ENCODE peak calls at places on chromosome 19, in six cellular contexts. F, O, J, Q, D and G are unnamed samples.
A peak's percentile ranks its signal among the peaks of the same experiment; 100 is the strongest.

GRCh38 chr19:31289976-31290375 is 59.3 kb downstream of the TSHZ3 start:
- DNase-seq in F (no peak), O (no peak), J (no peak), Q (peak; percentile 10), D (no peak), G (no peak)

GRCh38 chr19:2719910-2720776 is 1.0 kb downstream of the DIRAS1 start:
- DNase-seq in F (peak; percentile 40), O (no peak), J (no peak), Q (no peak), D (peak; percentile 62), G (peak; percentile 72)

GRCh38 chr19:2253106-2254051 is 2.8 kb downstream of the JSRP1 start:
- DNase-seq in F (no peak), O (no peak), J (no peak), Q (no peak), D (peak; percentile 83), G (peak; percentile 14)

GRCh38 chr19:30888937-30889336 is 460.3 kb downstream of the TSHZ3 start:
- DNase-seq in F (no peak), O (no peak), J (no peak), Q (no peak), D (no peak), G (no peak)

GRCh38 chr19:1804858-1805257 is 7.2 kb downstream of the ATP8B3 start:
- DNase-seq in F (no peak), O (no peak), J (no peak), Q (no peak), D (no peak), G (no peak)

GRCh38 chr19:3146677-3147100 is 10.9 kb downstream of the GNA15 start:
- DNase-seq in F (no peak), O (no peak), J (peak; percentile 30), Q (no peak), D (peak; percentile 27), G (peak; percentile 65)

GRCh38 chr19:10001899-10002298 is 8.4 kb downstream of the COL5A3 start:
- DNase-seq in F (no peak), O (no peak), J (peak; percentile 76), Q (no peak), D (peak; percentile 17), G (peak; percentile 73)

GRCh38 chr19:3513198-3514140 is 7.4 kb downstream of the FZR1 start:
- DNase-seq in F (peak; percentile 25), O (no peak), J (no peak), Q (no peak), D (no peak), G (no peak)

GRCh38 chr19:782195-783043 is 14.8 kb upstream of the PTBP1 start:
- DNase-seq in F (peak; percentile 33), O (no peak), J (no peak), Q (no peak), D (peak; percentile 83), G (peak; percentile 27)

GRCh38 chr19:46404039-46404883 is 9.1 kb downstream of the CCDC8 start:
- DNase-seq in F (peak; percentile 31), O (peak; percentile 47), J (peak; percentile 63), Q (no peak), D (peak; percentile 40), G (peak; percentile 83)

GRCh38 chr19:38469151-38469550 is 35.7 kb downstream of the RYR1 start:
- DNase-seq in F (no peak), O (no peak), J (no peak), Q (no peak), D (no peak), G (no peak)

GRCh38 chr19:883661-884211 is 9.3 kb downstream of the MED16 start:
- DNase-seq in F (no peak), O (no peak), J (no peak), Q (peak; percentile 77), D (no peak), G (no peak)

GRCh38 chr19:2059422-2060201 is 8.6 kb upstream of the MKNK2 start:
- DNase-seq in F (peak; percentile 61), O (no peak), J (peak; percentile 91), Q (peak; percentile 89), D (peak; percentile 70), G (peak; percentile 85)

GRCh38 chr19:17092696-17093095 is 17.1 kb downstream of the MYO9B start:
- DNase-seq in F (no peak), O (no peak), J (no peak), Q (no peak), D (no peak), G (no peak)

GRCh38 chr19:17091758-17092333 is 16.3 kb downstream of the MYO9B start:
- DNase-seq in F (no peak), O (no peak), J (peak; percentile 54), Q (peak; percentile 84), D (no peak), G (peak; percentile 83)

GRCh38 chr19:17098326-17098725 is 22.7 kb downstream of the MYO9B start:
- DNase-seq in F (peak; percentile 34), O (no peak), J (no peak), Q (no peak), D (no peak), G (no peak)

GRCh38 chr19:17097593-17098126 is 22.1 kb downstream of the MYO9B start:
- DNase-seq in F (peak; percentile 41), O (no peak), J (no peak), Q (no peak), D (no peak), G (no peak)

DNA sequence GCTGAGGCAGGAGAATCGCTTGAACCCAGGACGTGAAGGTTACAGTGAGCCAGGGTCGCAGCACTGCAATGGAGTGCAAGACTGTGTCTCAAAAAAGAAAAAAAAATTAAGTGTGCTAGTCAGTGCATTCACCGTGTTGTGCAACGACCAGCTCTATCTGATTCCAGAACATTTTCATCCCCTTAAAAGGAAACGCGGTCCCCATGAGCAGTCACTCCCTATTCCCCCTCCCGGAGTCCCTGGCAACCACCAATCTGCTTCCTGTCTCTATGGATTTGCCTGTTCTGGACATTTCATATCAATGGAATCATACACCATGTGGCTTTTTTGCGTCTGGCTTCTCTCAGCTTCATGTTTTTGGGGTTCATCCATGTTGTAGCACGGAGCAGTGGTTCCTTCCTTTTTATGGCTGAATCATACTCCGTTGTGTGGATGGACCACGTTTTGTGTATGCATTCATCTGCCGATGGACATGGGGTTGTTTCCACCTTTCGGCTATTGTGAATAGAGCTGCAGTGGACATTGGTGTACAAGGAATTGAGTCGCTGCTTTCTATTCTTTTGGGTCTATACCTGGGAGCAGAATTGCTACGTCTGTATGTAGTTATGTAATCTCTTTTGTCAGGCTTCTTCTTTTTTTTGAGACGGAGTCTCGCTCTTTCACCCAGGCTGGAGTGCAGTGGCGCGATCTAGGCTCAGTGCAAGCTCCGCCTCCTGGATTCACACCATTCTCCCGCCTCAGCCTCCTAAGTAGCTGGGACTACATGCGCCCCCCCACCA is 19.8 kb downstream of the MYO9B start:
- DNase-seq in F (peak; percentile 35), O (no peak), J (peak; percentile 45), Q (no peak), D (no peak), G (peak; percentile 86)
- H3K27ac ChIP-seq in F (peak overlapping the region; percentile 50), O (peak overlapping the region; percentile 66), J (peak overlapping the region; percentile 77), Q (peak overlapping the region; percentile 69), D (no peak overlapping the region), G (peak overlapping the region; percentile 80)

GRCh38 chr19:18606281-18607221 is at the start of gene CRLF1:
- DNase-seq in F (no peak), O (no peak), J (no peak), Q (no peak), D (peak; percentile 55), G (peak; percentile 55)

GRCh38 chr19:18605196-18605545 is 1.4 kb downstream of the CRLF1 start:
- DNase-seq in F (no peak), O (no peak), J (no peak), Q (no peak), D (no peak), G (no peak)

GRCh38 chr19:18603958-18604819 is 2.4 kb downstream of the CRLF1 start:
- DNase-seq in F (no peak), O (no peak), J (no peak), Q (no peak), D (peak; percentile 68), G (no peak)

GRCh38 chr19:18604820-18605159 is 1.8 kb downstream of the CRLF1 start:
- DNase-seq in F (no peak), O (no peak), J (no peak), Q (no peak), D (no peak), G (no peak)

GRCh38 chr19:18605546-18606280 is 886 bp downstream of the CRLF1 start:
- DNase-seq in F (no peak), O (no peak), J (no peak), Q (no peak), D (peak; percentile 47), G (peak; percentile 57)
- H3K4me3 ChIP-seq in F (no peak overlapping the region), O (peak overlapping the region; percentile 49), J (peak overlapping the region; percentile 32), Q (no peak overlapping the region), D (no peak overlapping the region), G (peak overlapping the region; percentile 52)

GRCh38 chr19:16544468-16545231 is 2.4 kb upstream of the CHERP start:
- DNase-seq in F (no peak), O (no peak), J (no peak), Q (no peak), D (no peak), G (no peak)

GRCh38 chr19:16542894-16543498 is 759 bp upstream of the CHERP start:
- DNase-seq in F (no peak), O (no peak), J (no peak), Q (no peak), D (peak; percentile 13), G (no peak)

GRCh38 chr19:16541526-16542044 is 652 bp downstream of the CHERP start:
- DNase-seq in F (peak; percentile 11), O (no peak), J (no peak), Q (no peak), D (peak; percentile 51), G (no peak)

GRCh38 chr19:16542045-16542893 is at the start of gene CHERP:
- DNase-seq in F (peak; percentile 91), O (peak; percentile 81), J (peak; percentile 95), Q (peak; percentile 94), D (peak; percentile 98), G (peak; percentile 96)

DNA sequence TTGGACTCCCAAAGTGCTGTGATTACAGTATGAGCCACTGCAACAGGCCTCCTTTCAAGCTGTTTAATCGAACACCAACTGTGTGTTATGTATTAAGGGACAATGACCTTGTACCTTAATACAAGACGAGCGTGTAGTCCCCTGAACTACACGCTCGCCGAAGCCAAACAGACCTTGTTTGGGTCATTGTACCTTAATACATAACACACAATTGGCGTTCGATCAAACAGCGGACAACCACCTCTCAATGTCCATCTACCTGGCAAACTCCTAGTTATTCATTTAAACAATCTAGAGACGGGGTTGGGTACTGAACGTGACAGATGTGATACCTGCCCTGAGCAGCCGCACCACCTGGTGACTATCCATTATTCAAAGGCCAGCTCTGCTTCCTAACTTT is 1.3 kb downstream of the CHERP start:
- DNase-seq in F (no peak), O (no peak), J (no peak), Q (no peak), D (no peak), G (peak; percentile 35)
- H3K4me1 ChIP-seq in F (peaks cover 2% of the 10 kb centered on the region), O (peaks cover 8% of the 10 kb centered on the region), J (peaks cover 35% of the 10 kb centered on the region), Q (peaks cover 13% of the 10 kb centered on the region), D (no peaks in the 10 kb centered on the region), G (peaks cover 5% of the 10 kb centered on the region)

DNA sequence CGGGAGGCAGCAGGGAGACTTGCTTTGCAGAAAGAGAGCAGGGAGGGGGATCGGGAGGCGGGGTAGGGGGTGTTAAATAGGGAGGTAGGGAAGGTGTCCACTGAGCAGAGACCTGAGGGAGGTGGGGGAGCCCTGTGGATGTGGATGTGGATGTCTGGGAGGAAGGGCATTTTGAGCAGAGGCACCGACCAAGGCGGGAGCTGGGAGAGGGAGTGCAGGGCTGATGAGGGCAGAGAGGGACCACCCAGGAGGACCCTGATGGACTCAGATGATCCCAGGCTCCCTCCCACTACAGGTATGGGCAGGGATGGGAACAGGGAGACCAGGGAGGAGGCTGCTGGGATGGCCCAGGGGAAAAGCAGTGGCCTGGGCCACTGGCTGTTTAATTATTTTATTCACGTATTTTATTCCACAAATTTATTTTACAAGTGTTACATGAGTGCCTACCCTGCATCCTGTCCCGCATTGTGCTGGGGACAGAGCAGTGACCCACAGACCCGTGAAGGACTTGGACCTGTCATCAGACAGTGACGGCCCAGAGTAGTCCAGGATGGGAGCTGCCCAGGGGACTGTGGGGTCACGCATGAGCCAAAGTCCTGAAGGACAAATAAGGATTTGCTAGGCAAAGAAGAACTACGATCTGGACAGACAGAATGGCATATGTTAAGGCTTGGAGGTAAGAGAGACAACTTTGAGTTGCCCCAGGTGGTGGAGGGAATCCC is 5.3 kb downstream of the GRAMD1A start:
- DNase-seq in F (no peak), O (no peak), J (no peak), Q (no peak), D (no peak), G (no peak)
- H3K27ac ChIP-seq in F (peak overlapping the region; percentile 15), O (no peak overlapping the region), J (peak overlapping the region; percentile 95), Q (peak overlapping the region; percentile 73), D (no peak overlapping the region), G (no peak overlapping the region)